ENCODE peak calls at places on chromosomes 6 and 20, in seven cellular contexts. One of them, this sample, is unnamed.

GRCh38 chr6:108673153-108673552 is 112.4 kb downstream of the FOXO3 start:
- DNase-seq in RCC 7860: no peak
- DNase-seq in NCI-H748 treated with DMSO at 0.1 percent for 48 hours: no peak
- DNase-seq in cardiac muscle cell: no peak
- DNase-seq in activated B cell treated with CpG ODN at 0.5 μM for 24 hours: no peak
- DNase-seq in HS-5: no peak
- DNase-seq in CD4-positive, alpha-beta T cell: no peak
- DNase-seq in this sample: no peak

GRCh38 chr6:91482498-91482897 is 895.6 kb upstream of the MAP3K7 start:
- DNase-seq in RCC 7860: no peak
- DNase-seq in NCI-H748 treated with DMSO at 0.1 percent for 48 hours: no peak
- DNase-seq in cardiac muscle cell: no peak
- DNase-seq in activated B cell treated with CpG ODN at 0.5 μM for 24 hours: no peak
- DNase-seq in HS-5: no peak
- DNase-seq in CD4-positive, alpha-beta T cell: no peak
- DNase-seq in this sample: no peak

GRCh38 chr6:161596807-161597505 is 323.1 kb upstream of the AGPAT4 start:
- DNase-seq in RCC 7860: no peak
- DNase-seq in NCI-H748 treated with DMSO at 0.1 percent for 48 hours: no peak
- DNase-seq in cardiac muscle cell: no peak
- DNase-seq in activated B cell treated with CpG ODN at 0.5 μM for 24 hours: no peak
- DNase-seq in HS-5: no peak
- DNase-seq in CD4-positive, alpha-beta T cell: no peak
- DNase-seq in this sample: no peak

GRCh38 chr6:161486326-161486725 is 212.5 kb upstream of the AGPAT4 start:
- DNase-seq in RCC 7860: peak; percentile 75
- DNase-seq in NCI-H748 treated with DMSO at 0.1 percent for 48 hours: no peak
- DNase-seq in cardiac muscle cell: peak; percentile 36
- DNase-seq in activated B cell treated with CpG ODN at 0.5 μM for 24 hours: no peak
- DNase-seq in HS-5: peak; percentile 39
- DNase-seq in CD4-positive, alpha-beta T cell: no peak
- DNase-seq in this sample: no peak

GRCh38 chr20:37741560-37741959 is 47.7 kb downstream of the CTNNBL1 start:
- DNase-seq in RCC 7860: no peak
- DNase-seq in NCI-H748 treated with DMSO at 0.1 percent for 48 hours: no peak
- DNase-seq in cardiac muscle cell: no peak
- DNase-seq in activated B cell treated with CpG ODN at 0.5 μM for 24 hours: no peak
- DNase-seq in HS-5: no peak
- DNase-seq in CD4-positive, alpha-beta T cell: no peak
- DNase-seq in this sample: no peak

GRCh38 chr6:8391934-8392333 is 43.4 kb downstream of the SLC35B3 start:
- DNase-seq in RCC 7860: no peak
- DNase-seq in NCI-H748 treated with DMSO at 0.1 percent for 48 hours: no peak
- DNase-seq in cardiac muscle cell: no peak
- DNase-seq in activated B cell treated with CpG ODN at 0.5 μM for 24 hours: no peak
- DNase-seq in HS-5: no peak
- DNase-seq in CD4-positive, alpha-beta T cell: no peak
- DNase-seq in this sample: no peak

GRCh38 chr20:57698191-57698866 is 11.5 kb downstream of the PMEPA1 start:
- DNase-seq in RCC 7860: peak; percentile 99
- DNase-seq in NCI-H748 treated with DMSO at 0.1 percent for 48 hours: no peak
- DNase-seq in cardiac muscle cell: no peak
- DNase-seq in activated B cell treated with CpG ODN at 0.5 μM for 24 hours: no peak
- DNase-seq in HS-5: peak; percentile 99
- DNase-seq in CD4-positive, alpha-beta T cell: peak; percentile 20
- DNase-seq in this sample: peak; percentile 93

GRCh38 chr20:59678286-59678685 is 73.9 kb downstream of the PHACTR3 start:
- DNase-seq in RCC 7860: no peak
- DNase-seq in NCI-H748 treated with DMSO at 0.1 percent for 48 hours: no peak
- DNase-seq in cardiac muscle cell: no peak
- DNase-seq in activated B cell treated with CpG ODN at 0.5 μM for 24 hours: no peak
- DNase-seq in HS-5: no peak
- DNase-seq in CD4-positive, alpha-beta T cell: no peak
- DNase-seq in this sample: no peak

GRCh38 chr6:151998784-151999183 is 191.3 kb downstream of the ESR1 start:
- DNase-seq in RCC 7860: no peak
- DNase-seq in NCI-H748 treated with DMSO at 0.1 percent for 48 hours: no peak
- DNase-seq in cardiac muscle cell: no peak
- DNase-seq in activated B cell treated with CpG ODN at 0.5 μM for 24 hours: no peak
- DNase-seq in HS-5: no peak
- DNase-seq in CD4-positive, alpha-beta T cell: no peak
- DNase-seq in this sample: no peak

GRCh38 chr20:62576815-62577214 is 65.5 kb upstream of the SLCO4A1 start:
- DNase-seq in RCC 7860: no peak
- DNase-seq in NCI-H748 treated with DMSO at 0.1 percent for 48 hours: no peak
- DNase-seq in cardiac muscle cell: peak; percentile 78
- DNase-seq in activated B cell treated with CpG ODN at 0.5 μM for 24 hours: no peak
- DNase-seq in HS-5: no peak
- DNase-seq in CD4-positive, alpha-beta T cell: no peak
- DNase-seq in this sample: no peak

GRCh38 chr20:49281059-49281912 is 3.4 kb upstream of the ZNFX1 start:
- DNase-seq in RCC 7860: peak; percentile 51
- DNase-seq in NCI-H748 treated with DMSO at 0.1 percent for 48 hours: no peak
- DNase-seq in cardiac muscle cell: no peak
- DNase-seq in activated B cell treated with CpG ODN at 0.5 μM for 24 hours: no peak
- DNase-seq in HS-5: no peak
- DNase-seq in CD4-positive, alpha-beta T cell: no peak
- DNase-seq in this sample: no peak

GRCh38 chr6:69865126-69865525 is 1.2 kb upstream of the COL19A1 start:
- DNase-seq in RCC 7860: no peak
- DNase-seq in NCI-H748 treated with DMSO at 0.1 percent for 48 hours: no peak
- DNase-seq in cardiac muscle cell: no peak
- DNase-seq in activated B cell treated with CpG ODN at 0.5 μM for 24 hours: no peak
- DNase-seq in HS-5: peak; percentile 64
- DNase-seq in CD4-positive, alpha-beta T cell: no peak
- DNase-seq in this sample: peak; percentile 2

GRCh38 chr20:48096957-48097890 is 311.9 kb upstream of the SULF2 start:
- DNase-seq in RCC 7860: no peak
- DNase-seq in NCI-H748 treated with DMSO at 0.1 percent for 48 hours: no peak
- DNase-seq in cardiac muscle cell: no peak
- DNase-seq in activated B cell treated with CpG ODN at 0.5 μM for 24 hours: no peak
- DNase-seq in HS-5: no peak
- DNase-seq in CD4-positive, alpha-beta T cell: no peak
- DNase-seq in this sample: no peak

GRCh38 chr6:79632580-79632979 is 1.5 kb downstream of the SH3BGRL2 start:
- DNase-seq in RCC 7860: no peak
- DNase-seq in NCI-H748 treated with DMSO at 0.1 percent for 48 hours: no peak
- DNase-seq in cardiac muscle cell: no peak
- DNase-seq in activated B cell treated with CpG ODN at 0.5 μM for 24 hours: no peak
- DNase-seq in HS-5: no peak
- DNase-seq in CD4-positive, alpha-beta T cell: no peak
- DNase-seq in this sample: no peak

GRCh38 chr20:49118307-49118706 is 69.8 kb downstream of the STAU1 start:
- DNase-seq in RCC 7860: no peak
- DNase-seq in NCI-H748 treated with DMSO at 0.1 percent for 48 hours: no peak
- DNase-seq in cardiac muscle cell: no peak
- DNase-seq in activated B cell treated with CpG ODN at 0.5 μM for 24 hours: no peak
- DNase-seq in HS-5: no peak
- DNase-seq in CD4-positive, alpha-beta T cell: no peak
- DNase-seq in this sample: no peak